ENCODE peak calls at places on chromosomes 16 and 17, in four cellular contexts. B is transverse colon, T is testis, Z is RWPE1. M is an unnamed sample.

GRCh38 chr17:75319818-75320691 is 30.8 kb upstream of the SLC25A19 start:
- DNase-seq in Z (no peak), T (no peak), B (peak), M (no peak)

GRCh38 chr16:61836804-61837398 is 199.3 kb downstream of the CDH8 start:
- DNase-seq in Z (no peak), T (no peak), B (no peak), M (no peak)

GRCh38 chr17:79464310-79465010 is 146.4 kb downstream of the RBFOX3 start:
- DNase-seq in B (no peak), T (no peak), Z (no peak), M (no peak)

GRCh38 chr17:1709971-1710806 is at the start of gene TLCD2:
- DNase-seq in T (peak), Z (peak), B (peak), M (peak)

GRCh38 chr17:73718912-73719311 is 74.7 kb upstream of the SDK2 start:
- DNase-seq in B (no peak), T (no peak), Z (no peak), M (no peak)

GRCh38 chr17:34728771-34729310 is 149.5 kb downstream of the TMEM132E start:
- DNase-seq in T (no peak), Z (no peak), B (no peak), M (no peak)

GRCh38 chr17:78903101-78903779 is at the start of gene CEP295NL:
- DNase-seq in Z (no peak), T (peak), B (no peak), M (peak)

GRCh38 chr17:76410328-76410965 is 26.0 kb downstream of the SPHK1 start:
- DNase-seq in Z (no peak), T (no peak), B (no peak), M (no peak)

GRCh38 chr17:49753959-49754391 is 10.0 kb downstream of the FAM117A start:
- DNase-seq in B (no peak), Z (no peak), T (no peak), M (no peak)

GRCh38 chr16:77194295-77195231 is 3.6 kb downstream of the MON1B start:
- DNase-seq in T (no peak), Z (no peak), B (no peak), M (no peak)

DNA sequence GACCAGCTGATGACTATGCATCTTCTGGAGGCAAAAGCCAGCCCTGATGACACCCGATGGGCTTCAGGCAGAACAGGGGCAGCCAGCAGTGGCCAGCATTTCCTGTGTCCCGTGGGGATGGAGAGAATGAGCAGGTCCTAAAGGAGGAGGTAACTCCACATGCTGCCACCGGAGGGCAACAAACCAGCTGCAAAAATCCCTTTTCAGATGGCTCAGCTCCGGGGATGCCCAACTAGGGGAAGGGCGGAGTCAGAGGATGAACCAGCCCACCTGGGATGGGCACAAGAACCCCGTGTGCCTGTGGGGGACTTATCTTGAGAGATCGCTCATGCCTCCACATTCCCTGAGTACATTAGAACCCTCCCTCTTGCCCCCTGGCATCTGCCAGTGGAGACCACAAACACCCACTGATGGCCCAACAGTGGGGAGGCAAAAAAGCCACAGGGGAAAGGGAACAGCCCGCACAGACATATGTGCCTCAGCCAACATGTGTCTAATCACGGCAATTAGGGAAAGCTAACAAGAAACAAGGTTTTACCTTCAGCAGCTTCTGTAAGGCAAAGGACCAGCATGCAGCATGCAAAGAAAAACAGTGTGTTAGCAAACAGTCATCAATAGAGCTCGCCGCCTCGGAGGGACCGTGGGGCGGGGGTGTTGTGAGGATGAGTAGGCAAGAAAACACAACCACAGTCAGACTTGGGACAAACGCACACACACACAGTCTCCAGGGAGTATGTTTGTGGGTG is 64.1 kb downstream of the MYO18A start:
- DNase-seq in T (peak), Z (peak), B (no peak), M (peak)
- TF ChIP-seq CTCF in T (peak), Z (peak), B (peak), M (peak)

GRCh38 chr17:58231644-58232043 is 6.7 kb upstream of the LPO start:
- DNase-seq in B (no peak), T (no peak), Z (no peak), M (no peak)

GRCh38 chr17:58233547-58233946 is 4.8 kb upstream of the LPO start:
- DNase-seq in Z (no peak), B (no peak), T (no peak), M (no peak)

GRCh38 chr17:58229881-58230280 is 8.5 kb upstream of the LPO start:
- DNase-seq in Z (no peak), T (no peak), B (no peak), M (no peak)

GRCh38 chr17:58235821-58236220 is 2.6 kb upstream of the LPO start:
- DNase-seq in B (no peak), Z (no peak), T (no peak), M (no peak)

DNA sequence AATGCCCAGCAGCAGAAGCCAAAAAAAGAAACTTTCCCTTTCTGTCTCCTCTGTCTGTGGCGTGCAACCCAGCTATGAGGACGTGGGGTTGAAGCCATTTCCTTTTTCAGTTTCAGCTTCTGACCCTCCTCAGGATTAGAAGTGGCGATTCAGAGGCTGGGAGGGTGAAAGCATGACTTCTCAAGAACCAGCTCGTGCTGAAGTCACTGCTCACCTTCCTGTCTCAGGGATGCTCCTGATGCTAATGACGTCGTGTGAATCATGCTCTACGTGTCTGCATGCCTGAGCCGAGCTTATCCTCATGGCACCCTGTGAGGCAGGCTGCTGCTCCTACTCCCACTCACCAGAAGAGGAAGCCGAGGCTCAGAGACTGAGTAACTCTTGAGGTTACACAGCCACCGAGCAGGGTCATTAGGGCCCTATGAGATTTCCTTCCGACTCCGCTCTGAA is 5.7 kb upstream of the LPO start:
- DNase-seq in B (no peak), T (peak), Z (no peak), M (no peak)
- TF ChIP-seq CTCF in B (no peak), T (no peak), Z (no peak), M (no peak)

GRCh38 chr17:18851206-18851605 is 6.7 kb upstream of the PRPSAP2 start:
- DNase-seq in B (no peak), T (no peak), Z (no peak), M (peak)
- TF ChIP-seq CTCF in B (no peak), T (no peak), Z (no peak), M (no peak)

DNA sequence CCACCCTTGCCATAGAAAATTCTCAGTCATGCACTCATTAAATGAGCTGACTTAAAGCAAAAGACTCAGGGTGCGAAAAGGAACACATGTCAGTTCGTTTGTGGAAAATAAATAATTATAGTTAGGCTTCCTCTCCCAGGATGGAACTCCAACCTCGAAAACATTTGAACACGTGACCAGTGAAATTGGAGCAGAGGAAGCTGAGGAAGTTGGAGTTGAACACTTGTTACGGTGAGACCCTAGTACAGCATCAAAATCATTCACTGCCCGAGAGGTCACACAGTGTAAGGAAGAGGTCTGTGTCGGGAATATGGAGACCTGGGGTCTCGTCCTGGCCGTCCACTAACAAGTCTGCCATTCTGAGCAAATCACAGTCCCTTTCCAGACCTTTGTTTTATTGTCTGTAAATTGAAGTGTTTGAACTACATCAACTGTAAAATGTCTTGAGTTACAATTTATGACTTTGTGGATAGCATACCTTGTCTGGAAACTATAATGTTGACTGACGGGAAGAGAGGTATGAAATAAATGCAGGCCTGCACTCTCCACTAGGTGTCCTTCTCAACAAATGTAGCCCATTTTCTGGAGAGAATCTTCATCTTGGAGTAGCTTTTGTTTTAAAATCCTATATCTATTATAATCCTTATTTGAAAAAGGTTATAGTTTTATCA is 7.7 kb downstream of the PSMD7 start:
- DNase-seq in B (no peak), T (no peak), Z (peak), M (no peak)
- TF ChIP-seq CTCF in B (no peak), T (no peak), Z (peak), M (peak)

DNA sequence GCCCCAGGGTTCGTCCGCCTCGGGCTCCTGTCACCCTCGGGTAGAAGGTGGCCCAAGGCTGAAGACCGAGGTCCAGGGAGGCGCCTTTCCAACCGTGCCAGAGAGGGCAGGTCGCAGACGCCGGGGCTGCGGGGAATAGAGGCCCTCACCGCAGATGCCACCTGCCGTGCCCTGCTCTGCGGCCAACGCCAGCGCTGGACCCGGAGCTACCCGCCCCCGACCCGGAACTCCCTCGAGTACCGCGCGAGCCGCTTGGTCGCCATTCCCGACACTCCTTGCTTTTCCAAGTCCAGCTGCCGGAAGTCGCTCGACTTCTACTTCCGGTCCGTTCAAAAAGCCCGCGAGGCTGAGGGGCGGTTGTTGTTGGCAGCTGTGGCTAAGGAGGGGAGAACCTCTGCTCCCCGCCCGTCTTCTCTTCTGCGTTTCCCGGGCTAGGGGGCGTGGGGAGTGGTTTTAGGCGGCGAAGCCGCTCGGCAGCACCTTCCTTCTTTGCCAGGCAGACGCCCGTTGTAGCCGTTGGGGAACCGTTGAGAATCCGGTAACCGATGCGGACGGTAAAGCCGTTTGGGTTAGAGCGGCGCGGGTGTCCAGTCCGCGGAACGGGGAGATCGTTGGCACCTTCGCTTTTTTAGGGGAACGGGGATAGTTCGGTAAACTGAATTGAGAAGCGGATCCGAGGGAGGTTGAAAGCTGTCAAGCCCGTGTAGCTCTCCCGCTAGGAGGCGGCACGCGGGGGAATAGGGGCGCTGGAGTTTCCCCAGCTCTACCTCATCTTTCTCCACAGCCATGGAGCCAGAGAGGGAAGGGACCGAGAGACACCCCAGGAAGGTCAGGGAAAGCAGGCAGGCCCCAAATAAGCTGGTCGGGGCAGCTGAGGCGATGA is at the start of the genes ERI2 and REXO5:
- DNase-seq in Z (peak), B (peak), T (peak), M (peak)
- TF ChIP-seq CTCF in Z (peak), B (peak), T (peak), M (peak)